ENCODE peak calls at places on chromosomes 2 and 18, in four cellular contexts. K is Ammon's horn, B is iris pigment epithelial cell, M is lung. F is an unnamed sample.

GRCh38 chr2:1837458-1837857 is 93.1 kb upstream of the PXDN start:
- DNase-seq in K (no peak), B (no peak), M (no peak), F (no peak)

GRCh38 chr2:2291500-2292260 is 39.4 kb downstream of the MYT1L start:
- DNase-seq in K (peak), B (no peak), M (no peak), F (no peak)

GRCh38 chr2:240983361-240983995 is 14.9 kb upstream of the SNED1 start:
- DNase-seq in K (no peak), B (peak), M (no peak), F (no peak)

GRCh38 chr2:171160119-171160629 is 519 bp downstream of the TLK1 start:
- DNase-seq in K (no peak), B (peak), M (peak), F (no peak)

GRCh38 chr2:190181066-190181681 is 118.6 kb upstream of the MSTN start:
- DNase-seq in K (no peak), B (no peak), M (no peak), F (no peak)

GRCh38 chr18:13536578-13536977 is 189.8 kb downstream of the FAM210A start:
- DNase-seq in K (no peak), B (no peak), M (no peak), F (no peak)

GRCh38 chr2:170973225-170973491 is 44.1 kb downstream of the GORASP2 start:
- DNase-seq in K (no peak), B (no peak), M (no peak), F (no peak)

GRCh38 chr2:63740020-63740419 is 101.7 kb upstream of the UGP2 start:
- DNase-seq in K (no peak), B (no peak), M (no peak), F (no peak)

GRCh38 chr2:180938419-180938818 is 42.0 kb upstream of the UBE2E3 start:
- DNase-seq in K (no peak), B (peak), M (no peak), F (no peak)

GRCh38 chr2:74003494-74004211 is 18.9 kb downstream of the TET3 start:
- DNase-seq in K (peak), B (peak), M (no peak), F (no peak)

GRCh38 chr2:67561411-67561965 is 164.4 kb downstream of the ETAA1 start:
- DNase-seq in K (no peak), B (peak), M (no peak), F (no peak)

GRCh38 chr18:36380173-36380827 is 82.8 kb downstream of the FHOD3 start:
- DNase-seq in K (no peak), B (no peak), M (no peak), F (no peak)

GRCh38 chr18:73331212-73331772 is 463.5 kb upstream of the NETO1 start:
- DNase-seq in K (no peak), B (no peak), M (no peak), F (no peak)

GRCh38 chr2:26533661-26534060 is 55.7 kb upstream of the OTOF start:
- DNase-seq in K (no peak), B (no peak), M (no peak), F (no peak)

GRCh38 chr2:14632133-14632936 is at the start of gene LRATD1:
- DNase-seq in K (peak), B (peak), M (peak), F (no peak)

GRCh38 chr2:43745457-43745856 is 28.4 kb upstream of the DYNC2LI1 start:
- DNase-seq in K (no peak), B (peak), M (no peak), F (no peak)

GRCh38 chr2:241702155-241702404 is 241 bp downstream of the ING5 start:
- DNase-seq in K (no peak), B (peak), M (no peak), F (peak)

GRCh38 chr2:163264376-163264775 is 425.8 kb upstream of the KCNH7 start:
- DNase-seq in K (no peak), B (peak), M (no peak), F (no peak)

GRCh38 chr2:102690012-102690411 is 70.7 kb downstream of the SLC9A2 start:
- DNase-seq in K (no peak), B (no peak), M (no peak), F (no peak)